ENCODE peak calls at places on chromosomes 5 and 9, in seven cellular contexts. T, B, I, P, L, D and W are unnamed samples.
A peak's percentile ranks its signal among the peaks of the same experiment; 100 is the strongest.

GRCh38 chr9:121483049-121483448 is 16.6 kb downstream of the GGTA1 start:
- DNase-seq in T (no peak), B (no peak), I (no peak), P (no peak), L (no peak), D (no peak), W (peak; percentile 58)

GRCh38 chr9:2722715-2723114 is 5.4 kb downstream of the KCNV2 start:
- DNase-seq in T (no peak), B (no peak), I (no peak), P (no peak), L (no peak), D (no peak), W (no peak)

GRCh38 chr9:121773286-121773953 is 122.0 kb downstream of the DAB2IP start:
- DNase-seq in T (no peak), B (no peak), I (peak; percentile 12), P (no peak), L (no peak), D (no peak), W (no peak)

GRCh38 chr9:112029921-112030444 is 133.4 kb downstream of the UGCG start:
- DNase-seq in T (no peak), B (no peak), I (no peak), P (no peak), L (peak; percentile 44), D (peak; percentile 19), W (peak; percentile 83)

GRCh38 chr9:74755999-74756398 is 131.7 kb downstream of the TRPM6 start:
- DNase-seq in T (no peak), B (no peak), I (no peak), P (no peak), L (no peak), D (no peak), W (no peak)

GRCh38 chr5:53884411-53884810 is 324.0 kb downstream of the NDUFS4 start:
- DNase-seq in T (no peak), B (no peak), I (no peak), P (no peak), L (no peak), D (no peak), W (no peak)

GRCh38 chr9:98318041-98318790 is 62.8 kb upstream of the TBC1D2 start:
- DNase-seq in T (no peak), B (no peak), I (no peak), P (no peak), L (no peak), D (no peak), W (no peak)

GRCh38 chr5:35031276-35031675 is 16.5 kb downstream of the AGXT2 start:
- DNase-seq in T (no peak), B (no peak), I (no peak), P (no peak), L (peak; percentile 45), D (no peak), W (no peak)

GRCh38 chr5:36611520-36612274 is 5.3 kb downstream of the SLC1A3 start:
- DNase-seq in T (no peak), B (no peak), I (no peak), P (no peak), L (no peak), D (no peak), W (no peak)

GRCh38 chr9:706606-707451 is 134.7 kb upstream of the DMRT1 start:
- DNase-seq in T (peak; percentile 57), B (peak; percentile 50), I (peak; percentile 79), P (no peak), L (no peak), D (peak; percentile 53), W (peak; percentile 27)

GRCh38 chr9:137276757-137277328 is 683 bp upstream of the TOR4A start:
- DNase-seq in T (no peak), B (no peak), I (peak; percentile 89), P (no peak), L (no peak), D (peak; percentile 58), W (peak; percentile 74)

GRCh38 chr9:94002316-94003140 is 47.4 kb upstream of the BARX1 start:
- DNase-seq in T (peak; percentile 41), B (no peak), I (no peak), P (no peak), L (peak; percentile 37), D (peak; percentile 83), W (no peak)

GRCh38 chr5:127076730-127077129 is 3.4 kb upstream of the C5orf63 start:
- DNase-seq in T (no peak), B (no peak), I (peak; percentile 47), P (no peak), L (no peak), D (no peak), W (no peak)

GRCh38 chr5:179468696-179469095 is 81.7 kb upstream of the RUFY1 start:
- DNase-seq in T (no peak), B (no peak), I (no peak), P (no peak), L (no peak), D (no peak), W (no peak)

GRCh38 chr5:119752921-119753886 is 123.8 kb downstream of the FAM170A start:
- DNase-seq in T (no peak), B (no peak), I (no peak), P (no peak), L (no peak), D (no peak), W (no peak)

GRCh38 chr5:26487553-26487952 is 550.8 kb downstream of the CDH9 start:
- DNase-seq in T (no peak), B (no peak), I (no peak), P (no peak), L (no peak), D (no peak), W (no peak)